ENCODE peak calls at places on chromosomes 11 and 22, in seven cellular contexts. One of them, this sample, is unnamed.

GRCh38 chr11:12499071-12499470 is 121.7 kb downstream of the PARVA start:
- DNase-seq in GM10248: no peak
- DNase-seq in epithelial cell of prostate: no peak
- DNase-seq in fibroblast of gingiva: no peak
- DNase-seq in cardiac fibroblast: no peak
- DNase-seq in T-helper 1 cell: no peak
- DNase-seq in NCI-H1694: no peak
- DNase-seq in this sample: no peak

GRCh38 chr11:65135633-65136145 is 1.4 kb upstream of the SYVN1 start:
- DNase-seq in GM10248: no peak
- DNase-seq in epithelial cell of prostate: no peak
- DNase-seq in fibroblast of gingiva: no peak
- DNase-seq in cardiac fibroblast: no peak
- DNase-seq in T-helper 1 cell: no peak
- DNase-seq in NCI-H1694: no peak
- DNase-seq in this sample: no peak

GRCh38 chr11:844693-845644 is 2.3 kb downstream of the TSPAN4 start:
- DNase-seq in GM10248: peak
- DNase-seq in epithelial cell of prostate: no peak
- DNase-seq in fibroblast of gingiva: peak
- DNase-seq in cardiac fibroblast: peak
- DNase-seq in T-helper 1 cell: no peak
- DNase-seq in NCI-H1694: peak
- DNase-seq in this sample: no peak

GRCh38 chr11:118106789-118107335 is 20.1 kb upstream of the SMIM35 start:
- DNase-seq in GM10248: no peak
- DNase-seq in epithelial cell of prostate: no peak
- DNase-seq in fibroblast of gingiva: no peak
- DNase-seq in cardiac fibroblast: no peak
- DNase-seq in T-helper 1 cell: no peak
- DNase-seq in NCI-H1694: no peak
- DNase-seq in this sample: no peak

GRCh38 chr22:24994070-24994763 is 41.7 kb downstream of the KIAA1671 start:
- DNase-seq in GM10248: no peak
- DNase-seq in epithelial cell of prostate: peak
- DNase-seq in fibroblast of gingiva: peak
- DNase-seq in cardiac fibroblast: no peak
- DNase-seq in T-helper 1 cell: no peak
- DNase-seq in NCI-H1694: no peak
- DNase-seq in this sample: peak

GRCh38 chr22:42271906-42272305 is 1.5 kb upstream of the TCF20 start:
- DNase-seq in GM10248: no peak
- DNase-seq in epithelial cell of prostate: no peak
- DNase-seq in fibroblast of gingiva: no peak
- DNase-seq in cardiac fibroblast: no peak
- DNase-seq in T-helper 1 cell: no peak
- DNase-seq in NCI-H1694: no peak
- DNase-seq in this sample: peak

GRCh38 chr22:22207845-22208564 is 36.6 kb upstream of the VPREB1 start:
- DNase-seq in GM10248: peak
- DNase-seq in epithelial cell of prostate: peak
- DNase-seq in fibroblast of gingiva: peak
- DNase-seq in cardiac fibroblast: peak
- DNase-seq in T-helper 1 cell: peak
- DNase-seq in NCI-H1694: peak
- DNase-seq in this sample: peak

GRCh38 chr11:122398167-122398566 is 257.4 kb upstream of the UBASH3B start:
- DNase-seq in GM10248: no peak
- DNase-seq in epithelial cell of prostate: no peak
- DNase-seq in fibroblast of gingiva: no peak
- DNase-seq in cardiac fibroblast: peak
- DNase-seq in T-helper 1 cell: no peak
- DNase-seq in NCI-H1694: no peak
- DNase-seq in this sample: peak

GRCh38 chr11:73570415-73571114 is 27.3 kb downstream of the FAM168A start:
- DNase-seq in GM10248: no peak
- DNase-seq in epithelial cell of prostate: peak
- DNase-seq in fibroblast of gingiva: no peak
- DNase-seq in cardiac fibroblast: peak
- DNase-seq in T-helper 1 cell: no peak
- DNase-seq in NCI-H1694: no peak
- DNase-seq in this sample: no peak

This sample was measured in SW480.